ENCODE peak calls at places on chromosomes 3 and 15, in seven cellular contexts. K, L, F, J, E, W and Q are unnamed samples.

GRCh38 chr3:72238341-72238740 is 453.4 kb upstream of the PROK2 start:
- DNase-seq in L (no peak), J (no peak), K (no peak), F (no peak), W (peak), E (no peak), Q (no peak)

GRCh38 chr15:77815015-77815414 is 182.3 kb upstream of the LINGO1 start:
- DNase-seq in K (no peak), F (no peak), W (no peak), J (no peak), E (no peak), L (no peak), Q (no peak)

GRCh38 chr3:83426311-83426710 is 1532.5 kb upstream of the CADM2 start:
- DNase-seq in K (no peak), F (no peak), W (no peak), L (no peak), E (no peak), J (peak), Q (no peak)

GRCh38 chr3:119194237-119195150 is 21.1 kb downstream of the UPK1B start:
- DNase-seq in J (no peak), K (no peak), W (no peak), L (no peak), E (no peak), F (no peak), Q (no peak)

GRCh38 chr15:90154861-90155626 is 46.1 kb upstream of the SEMA4B start:
- DNase-seq in K (no peak), J (peak), E (no peak), W (peak), F (peak), L (no peak), Q (no peak)

GRCh38 chr3:73480187-73480672 is 144.5 kb downstream of the PDZRN3 start:
- DNase-seq in J (no peak), F (no peak), K (no peak), W (peak), E (no peak), L (no peak), Q (no peak)

GRCh38 chr3:33360136-33360825 is 79.9 kb downstream of the UBP1 start:
- DNase-seq in W (peak), E (no peak), K (no peak), L (no peak), F (no peak), J (peak), Q (no peak)

GRCh38 chr3:116112686-116113085 is 332.6 kb downstream of the LSAMP start:
- DNase-seq in W (peak), E (no peak), K (no peak), F (no peak), J (no peak), L (no peak), Q (no peak)

GRCh38 chr15:87849181-87849580 is 407.4 kb downstream of the NTRK3 start:
- DNase-seq in J (no peak), E (no peak), K (no peak), W (no peak), F (no peak), L (no peak), Q (no peak)

GRCh38 chr15:33908396-33908795 is 59.9 kb upstream of the CHRM5 start:
- DNase-seq in K (no peak), E (no peak), L (no peak), J (no peak), F (no peak), W (peak), Q (no peak)

GRCh38 chr3:43162573-43163084 is 56.8 kb upstream of the POMGNT2 start:
- DNase-seq in K (no peak), J (no peak), F (no peak), E (no peak), L (no peak), W (no peak), Q (no peak)

GRCh38 chr3:104988491-104988890 is 378.2 kb upstream of the ALCAM start:
- DNase-seq in L (no peak), E (no peak), F (no peak), W (no peak), K (no peak), J (no peak), Q (no peak)

GRCh38 chr3:168628549-168628948 is 532.8 kb upstream of the GOLIM4 start:
- DNase-seq in E (no peak), W (no peak), K (no peak), F (no peak), L (no peak), J (no peak), Q (no peak)

GRCh38 chr3:66812126-66812525 is 186.0 kb upstream of the KBTBD8 start:
- DNase-seq in J (no peak), F (no peak), K (no peak), W (peak), E (no peak), L (no peak), Q (no peak)

GRCh38 chr15:70062321-70062956 is 35.3 kb downstream of the TLE3 start:
- DNase-seq in F (no peak), L (no peak), J (no peak), W (peak), E (peak), K (peak), Q (no peak)

GRCh38 chr3:150956376-150956775 is 16.2 kb downstream of the CLRN1 start:
- DNase-seq in E (no peak), J (no peak), L (no peak), K (no peak), W (peak), F (peak), Q (no peak)

GRCh38 chr3:186653984-186654383 is 11.8 kb upstream of the HRG start:
- DNase-seq in E (no peak), L (no peak), K (no peak), F (no peak), J (peak), W (peak), Q (no peak)

GRCh38 chr3:122183521-122183892 is at the start of gene CASR:
- DNase-seq in J (no peak), E (no peak), L (no peak), K (no peak), F (no peak), W (peak), Q (peak)

GRCh38 chr15:60006203-60006782 is 2.2 kb downstream of the FOXB1 start:
- DNase-seq in W (peak), E (peak), K (no peak), J (no peak), F (peak), L (no peak), Q (peak)

GRCh38 chr15:68517285-68517711 is 61.5 kb upstream of the CORO2B start:
- DNase-seq in F (no peak), J (no peak), E (no peak), K (no peak), L (no peak), W (no peak), Q (no peak)
- TF ChIP-seq CTCF in F (no peak), J (no peak), E (no peak), K (no peak), L (no peak), W (peak), Q (no peak)

DNA sequence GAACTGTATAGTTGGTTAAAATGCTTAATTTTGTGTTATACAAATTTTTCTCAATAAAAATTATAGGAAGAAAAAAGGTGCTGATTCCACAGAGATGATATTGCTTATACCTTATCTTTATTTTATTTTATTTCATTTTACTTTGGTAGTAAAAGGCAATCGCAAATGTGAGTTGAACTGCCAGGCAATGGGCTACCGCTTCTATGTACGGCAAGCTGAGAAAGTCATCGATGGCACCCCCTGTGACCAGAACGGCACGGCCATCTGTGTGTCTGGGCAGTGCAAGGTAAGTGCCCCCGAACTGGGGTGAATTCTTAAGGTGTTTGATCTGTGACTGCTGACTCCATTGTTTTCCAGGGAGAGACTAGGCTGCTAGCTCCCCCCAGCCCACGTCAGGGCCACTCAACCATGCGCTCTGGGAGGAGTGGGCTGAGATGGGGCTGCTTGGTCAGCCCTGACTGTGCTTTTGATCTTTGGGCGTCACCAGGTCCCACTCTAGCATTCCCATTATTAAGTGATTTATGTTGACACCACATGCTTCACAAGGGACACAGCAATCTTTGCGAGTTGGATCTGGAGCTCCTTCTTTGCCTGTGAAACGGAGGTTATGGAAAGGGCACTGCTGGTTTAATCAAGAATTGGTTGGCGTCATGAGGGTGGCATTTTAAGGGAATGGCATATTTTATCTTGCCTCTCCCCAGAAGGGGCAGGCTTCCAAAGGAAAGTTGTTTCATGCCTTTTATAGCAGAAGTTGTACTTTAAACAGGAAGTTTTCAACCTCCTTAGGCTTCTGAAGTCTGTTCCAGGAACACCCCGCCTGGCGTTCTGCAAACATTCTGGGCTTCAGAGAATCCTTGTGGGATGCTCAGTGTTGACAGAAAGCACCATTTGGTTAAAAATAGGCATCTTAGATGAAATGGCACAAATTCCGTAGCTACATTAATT is 296.5 kb downstream of the THSD4 start:
- DNase-seq in W (peak), J (no peak), F (no peak), K (peak), E (no peak), L (no peak), Q (no peak)
- TF ChIP-seq CTCF in W (no peak), J (no peak), F (no peak), K (no peak), E (peak), L (no peak), Q (no peak)

GRCh38 chr3:192449036-192449435 is 278.3 kb downstream of the FGF12 start:
- DNase-seq in E (no peak), J (no peak), K (no peak), F (peak), L (no peak), W (no peak), Q (no peak)
- TF ChIP-seq CTCF in E (no peak), J (peak), K (no peak), F (peak), L (peak), W (peak), Q (peak)

GRCh38 chr3:127366383-127366782 is 78.5 kb upstream of the PRR20G start:
- DNase-seq in L (no peak), F (no peak), W (peak), K (no peak), E (no peak), J (no peak), Q (no peak)
- TF ChIP-seq CTCF in L (no peak), F (no peak), W (peak), K (no peak), E (no peak), J (peak), Q (peak)

GRCh38 chr3:8095724-8096123 is 405.9 kb upstream of the LMCD1 start:
- DNase-seq in E (no peak), J (peak), L (no peak), F (peak), K (no peak), W (no peak), Q (no peak)
- TF ChIP-seq CTCF in E (no peak), J (peak), L (no peak), F (peak), K (no peak), W (no peak), Q (no peak)